ENCODE peak calls at places on chromosomes 7 and 10, in seven cellular contexts. Z, A, N, K, X, D and L are unnamed samples.
A peak's percentile ranks its signal among the peaks of the same experiment; 100 is the strongest.

GRCh38 chr7:158239290-158239981 is 348.2 kb downstream of the PTPRN2 start:
- DNase-seq in Z (no peak), A (no peak), N (no peak), K (no peak), X (no peak), D (no peak), L (no peak)

GRCh38 chr10:71835671-71836593 is 15.1 kb downstream of the PSAP start:
- DNase-seq in Z (no peak), A (peak; percentile 97), N (peak; percentile 90), K (peak; percentile 30), X (no peak), D (peak; percentile 57), L (no peak)

GRCh38 chr10:86988501-86988900 is 20.2 kb downstream of the ADIRF start:
- DNase-seq in Z (no peak), A (no peak), N (no peak), K (no peak), X (no peak), D (no peak), L (peak; percentile 35)

GRCh38 chr7:149707448-149707886 is 65.9 kb downstream of the ZNF467 start:
- DNase-seq in Z (no peak), A (peak; percentile 30), N (peak; percentile 81), K (peak; percentile 40), X (no peak), D (no peak), L (peak; percentile 29)

GRCh38 chr10:72509206-72509799 is 116.6 kb downstream of the MICU1 start:
- DNase-seq in Z (no peak), A (no peak), N (no peak), K (peak; percentile 53), X (no peak), D (no peak), L (peak; percentile 24)

GRCh38 chr7:39651262-39651661 is 27.9 kb downstream of the RALA start:
- DNase-seq in Z (no peak), A (no peak), N (no peak), K (no peak), X (no peak), D (no peak), L (no peak)

GRCh38 chr10:3148041-3148440 is 24.5 kb downstream of the PITRM1 start:
- DNase-seq in Z (no peak), A (no peak), N (no peak), K (no peak), X (no peak), D (no peak), L (no peak)

GRCh38 chr10:91860885-91861284 is 48.4 kb downstream of the FGFBP3 start:
- DNase-seq in Z (no peak), A (no peak), N (no peak), K (no peak), X (no peak), D (no peak), L (no peak)

GRCh38 chr10:60661627-60662026 is 116.7 kb upstream of the CDK1 start:
- DNase-seq in Z (peak; percentile 37), A (peak; percentile 67), N (no peak), K (no peak), X (no peak), D (no peak), L (peak; percentile 69)

GRCh38 chr10:82191653-82192052 is 316.7 kb downstream of the NRG3 start:
- DNase-seq in Z (no peak), A (no peak), N (no peak), K (no peak), X (no peak), D (no peak), L (no peak)

GRCh38 chr7:26051021-26051420 is 101.0 kb upstream of the NFE2L3 start:
- DNase-seq in Z (no peak), A (no peak), N (no peak), K (no peak), X (no peak), D (no peak), L (no peak)

GRCh38 chr10:18583575-18584270 is 67.7 kb downstream of the NSUN6 start:
- DNase-seq in Z (no peak), A (peak; percentile 12), N (no peak), K (no peak), X (no peak), D (no peak), L (no peak)

GRCh38 chr10:104834580-104834979 is 193.5 kb downstream of the SORCS3 start:
- DNase-seq in Z (no peak), A (no peak), N (no peak), K (no peak), X (no peak), D (no peak), L (no peak)

GRCh38 chr7:1290262-1291039 is 57.8 kb downstream of the UNCX start:
- DNase-seq in Z (peak; percentile 34), A (peak; percentile 68), N (peak; percentile 75), K (no peak), X (no peak), D (peak; percentile 22), L (peak; percentile 22)

GRCh38 chr7:111059826-111060225 is 31.1 kb upstream of the LRRN3 start:
- DNase-seq in Z (no peak), A (no peak), N (no peak), K (no peak), X (no peak), D (no peak), L (no peak)

GRCh38 chr7:128781126-128781525 is 5.5 kb upstream of the OPN1SW start:
- DNase-seq in Z (no peak), A (peak; percentile 81), N (no peak), K (no peak), X (no peak), D (no peak), L (no peak)

GRCh38 chr7:1823376-1824150 is 153.5 kb downstream of the ELFN1 start:
- DNase-seq in Z (no peak), A (no peak), N (no peak), K (no peak), X (no peak), D (no peak), L (no peak)

GRCh38 chr10:125257521-125258105 is 97.2 kb upstream of the CTBP2 start:
- DNase-seq in Z (no peak), A (no peak), N (no peak), K (no peak), X (no peak), D (no peak), L (no peak)

GRCh38 chr10:113872139-113873030 is 17.9 kb downstream of the NHLRC2 start:
- DNase-seq in Z (no peak), A (peak; percentile 19), N (no peak), K (no peak), X (no peak), D (no peak), L (no peak)

GRCh38 chr10:95026461-95026860 is 42.8 kb downstream of the CYP2C8 start:
- DNase-seq in Z (no peak), A (no peak), N (no peak), K (no peak), X (no peak), D (no peak), L (no peak)

GRCh38 chr7:36207451-36208291 is 54.6 kb downstream of the EEPD1 start:
- DNase-seq in Z (no peak), A (peak; percentile 16), N (no peak), K (peak; percentile 25), X (no peak), D (peak; percentile 58), L (peak; percentile 48)

GRCh38 chr10:17009228-17009700 is 120.3 kb downstream of the CUBN start:
- DNase-seq in Z (no peak), A (peak; percentile 90), N (no peak), K (peak; percentile 56), X (no peak), D (no peak), L (peak; percentile 38)

GRCh38 chr7:27124096-27124978 is 6.2 kb downstream of the HOXA4 start:
- DNase-seq in Z (no peak), A (peak; percentile 62), N (no peak), K (peak; percentile 87), X (no peak), D (no peak), L (no peak)

GRCh38 chr10:59894114-59894513 is 12.2 kb downstream of the CCDC6 start:
- DNase-seq in Z (no peak), A (peak; percentile 86), N (no peak), K (peak; percentile 85), X (no peak), D (peak; percentile 13), L (peak; percentile 92)

GRCh38 chr7:106736508-106737201 is 75.7 kb upstream of the CCDC71L start:
- DNase-seq in Z (peak; percentile 90), A (peak; percentile 88), N (peak; percentile 46), K (peak; percentile 80), X (peak; percentile 6), D (no peak), L (peak; percentile 80)